ENCODE peak calls at places on chromosomes 4 and X, in eight cellular contexts. X, N, T, Y, W, D, P and J are unnamed samples.

GRCh38 chrX:131703646-131704045 is 159.8 kb downstream of the OR13H1 start:
- DNase-seq in P (no peak), D (no peak), Y (no peak), X (no peak), N (no peak), T (no peak), W (no peak), J (no peak)

GRCh38 chrX:24264383-24264782 is 49.5 kb downstream of the SUPT20HL2 start:
- DNase-seq in N (no peak), P (no peak), X (no peak), T (no peak), D (no peak), W (no peak), Y (no peak), J (no peak)

GRCh38 chr4:21451032-21451431 is 497.5 kb downstream of the KCNIP4 start:
- DNase-seq in X (no peak), W (no peak), Y (no peak), D (no peak), P (no peak), T (no peak), N (no peak), J (no peak)

GRCh38 chrX:54063361-54063760 is 19.1 kb upstream of the PHF8 start:
- DNase-seq in W (no peak), P (no peak), X (no peak), D (no peak), T (no peak), Y (no peak), N (no peak), J (no peak)

GRCh38 chr4:88033309-88033708 is 25.9 kb downstream of the PKD2 start:
- DNase-seq in X (peak), Y (peak), W (peak), N (peak), P (peak), D (peak), T (no peak), J (no peak)

GRCh38 chr4:167428172-167428571 is 193.9 kb upstream of the SPOCK3 start:
- DNase-seq in D (no peak), W (no peak), T (no peak), Y (no peak), X (no peak), P (no peak), N (no peak), J (no peak)

GRCh38 chr4:152536545-152537182 is 772 bp upstream of the FBXW7 start:
- DNase-seq in D (peak), P (no peak), Y (peak), N (peak), W (peak), T (no peak), X (no peak), J (no peak)

GRCh38 chr4:7761720-7762119 is 177.9 kb downstream of the AFAP1 start:
- DNase-seq in T (peak), N (peak), P (no peak), D (peak), W (peak), Y (peak), X (peak), J (no peak)

GRCh38 chr4:166366012-166366411 is 493.0 kb downstream of the TLL1 start:
- DNase-seq in T (no peak), X (no peak), P (no peak), Y (no peak), N (no peak), D (no peak), W (no peak), J (no peak)

GRCh38 chrX:70030242-70030823 is 19.4 kb downstream of the AWAT2 start:
- DNase-seq in Y (peak), X (peak), W (peak), P (peak), T (no peak), D (peak), N (peak), J (no peak)

GRCh38 chrX:40154229-40154852 is 56.6 kb upstream of the BCOR start:
- DNase-seq in T (no peak), N (no peak), Y (peak), D (no peak), X (peak), W (no peak), P (peak), J (no peak)

GRCh38 chr4:27791640-27792039 is 931.0 kb downstream of the STIM2 start:
- DNase-seq in P (no peak), D (no peak), N (no peak), Y (no peak), W (no peak), T (no peak), X (no peak), J (no peak)

GRCh38 chr4:149498246-149498645 is 317.4 kb downstream of the IQCM start:
- DNase-seq in D (no peak), T (no peak), Y (no peak), X (no peak), N (no peak), P (no peak), W (no peak), J (no peak)

GRCh38 chr4:15444879-15445576 is 17.2 kb downstream of the C1QTNF7 start:
- DNase-seq in W (no peak), N (no peak), X (no peak), T (no peak), P (no peak), Y (no peak), D (no peak), J (no peak)

GRCh38 chr4:156388826-156389225 is 435.2 kb upstream of the CTSO start:
- DNase-seq in T (no peak), X (no peak), D (no peak), W (no peak), N (no peak), P (no peak), Y (no peak), J (no peak)

GRCh38 chr4:128775477-128775876 is 34.0 kb upstream of the JADE1 start:
- DNase-seq in W (no peak), N (no peak), P (no peak), T (no peak), Y (no peak), X (no peak), D (no peak), J (no peak)

GRCh38 chr4:161101881-161102280 is 1061.9 kb downstream of the FSTL5 start:
- DNase-seq in D (no peak), P (no peak), N (no peak), T (no peak), W (no peak), X (no peak), Y (no peak), J (no peak)

GRCh38 chr4:164550989-164551712 is 202.8 kb upstream of the SMIM31 start:
- DNase-seq in W (no peak), X (no peak), N (no peak), T (no peak), D (no peak), P (no peak), Y (no peak), J (no peak)

GRCh38 chrX:129649268-129650182 is 5.2 kb downstream of the APLN start:
- DNase-seq in N (no peak), Y (no peak), X (no peak), T (no peak), P (no peak), D (no peak), W (no peak), J (no peak)

GRCh38 chrX:7147431-7147977 is at the start of gene STS:
- DNase-seq in D (peak), W (peak), P (no peak), N (peak), X (no peak), T (no peak), Y (peak), J (no peak)

GRCh38 chr4:104491396-104491821 is 3.3 kb downstream of the CXXC4 start:
- DNase-seq in W (peak), N (peak), X (peak), Y (peak), T (peak), D (no peak), P (no peak), J (no peak)

GRCh38 chr4:107801766-107802211 is 22.9 kb upstream of the SGMS2 start:
- DNase-seq in X (no peak), D (no peak), P (no peak), N (no peak), Y (no peak), W (no peak), T (no peak), J (no peak)

GRCh38 chr4:82515705-82516104 is 46.1 kb downstream of the TMEM150C start:
- DNase-seq in P (no peak), W (no peak), T (no peak), D (no peak), N (peak), X (no peak), Y (no peak), J (no peak)